ENCODE peak calls at places on chromosome 19, in four cellular contexts. P, Y, U and T are unnamed samples.

GRCh38 chr19:53579518-53579917 is 41.6 kb downstream of the ZNF331 start:
- ATAC-seq in Y (no peak), U (no peak), P (no peak), T (no peak)

GRCh38 chr19:12748489-12748888 is 3.1 kb upstream of the BEST2 start:
- ATAC-seq in U (no peak), Y (peak), P (no peak), T (no peak)

GRCh38 chr19:40805258-40805868 is 6.4 kb downstream of the EGLN2 start:
- ATAC-seq in U (peak), Y (no peak), P (no peak), T (no peak)

GRCh38 chr19:6230991-6231448 is 48.8 kb downstream of the MLLT1 start:
- ATAC-seq in U (no peak), P (no peak), Y (no peak), T (no peak)

GRCh38 chr19:581399-582111 is 8.1 kb upstream of the HCN2 start:
- ATAC-seq in P (no peak), Y (no peak), U (peak), T (no peak)

GRCh38 chr19:722553-723101 is 13.9 kb downstream of the PALM start:
- ATAC-seq in Y (no peak), P (peak), U (peak), T (peak)

GRCh38 chr19:15187026-15188007 is 13.5 kb downstream of the NOTCH3 start:
- ATAC-seq in U (peak), P (no peak), Y (peak), T (no peak)

GRCh38 chr19:743168-743687 is 7.7 kb upstream of the MISP start:
- ATAC-seq in U (peak), Y (no peak), P (no peak), T (no peak)

GRCh38 chr19:7897289-7897688 is 6.4 kb upstream of the MAP2K7 start:
- ATAC-seq in Y (no peak), U (no peak), P (no peak), T (no peak)

GRCh38 chr19:47723573-47723923 is 10.3 kb downstream of the EHD2 start:
- ATAC-seq in P (no peak), U (no peak), Y (peak), T (peak)

GRCh38 chr19:16428372-16429036 is 43.3 kb downstream of the EPS15L1 start:
- ATAC-seq in U (no peak), P (no peak), Y (no peak), T (no peak)

GRCh38 chr19:16048583-16048982 is 27.7 kb upstream of the TPM4 start:
- ATAC-seq in Y (no peak), P (no peak), U (no peak), T (no peak)

GRCh38 chr19:9149976-9150375 is 9.8 kb downstream of the ZNF317 start:
- ATAC-seq in P (peak), Y (no peak), U (no peak), T (no peak)

GRCh38 chr19:4523306-4524110 is 5.2 kb upstream of the PLIN4 start:
- ATAC-seq in U (no peak), P (no peak), Y (no peak), T (no peak)

DNA sequence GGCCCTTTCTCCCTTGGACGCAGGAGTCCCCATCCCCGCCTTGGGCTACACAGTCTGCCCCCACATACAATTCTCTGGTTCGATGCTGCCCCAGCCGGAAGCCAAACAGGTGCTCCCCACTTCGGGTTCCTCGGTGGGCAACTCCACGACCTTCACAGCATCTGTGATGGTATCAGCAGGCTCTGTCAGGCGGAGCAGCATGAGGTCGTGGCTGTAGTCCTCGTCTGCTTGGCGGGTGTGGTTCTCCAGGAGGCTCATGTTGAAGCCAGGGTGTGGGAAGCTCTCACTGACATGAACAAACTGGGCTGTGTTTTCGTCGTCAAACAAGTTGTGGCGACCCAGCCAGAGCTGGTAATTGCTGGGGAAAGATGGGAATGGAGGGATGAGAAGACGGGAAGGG is 3.5 kb downstream of the KLK1 start:
- ATAC-seq in P (no peak), U (no peak), Y (no peak), T (no peak)
- H3K27ac ChIP-seq in P (no peak), U (no peak), Y (no peak), T (no peak)

GRCh38 chr19:2332341-2333026 is 4.0 kb downstream of the SPPL2B start:
- ATAC-seq in Y (peak), U (peak), P (no peak), T (no peak)
- H3K27ac ChIP-seq in Y (peak), U (peak), P (no peak), T (peak)

GRCh38 chr19:38273499-38273898 is 9.1 kb downstream of the SPINT2 start:
- ATAC-seq in U (no peak), P (no peak), Y (no peak), T (no peak)
- H3K27ac ChIP-seq in U (no peak), P (no peak), Y (no peak), T (no peak)

DNA sequence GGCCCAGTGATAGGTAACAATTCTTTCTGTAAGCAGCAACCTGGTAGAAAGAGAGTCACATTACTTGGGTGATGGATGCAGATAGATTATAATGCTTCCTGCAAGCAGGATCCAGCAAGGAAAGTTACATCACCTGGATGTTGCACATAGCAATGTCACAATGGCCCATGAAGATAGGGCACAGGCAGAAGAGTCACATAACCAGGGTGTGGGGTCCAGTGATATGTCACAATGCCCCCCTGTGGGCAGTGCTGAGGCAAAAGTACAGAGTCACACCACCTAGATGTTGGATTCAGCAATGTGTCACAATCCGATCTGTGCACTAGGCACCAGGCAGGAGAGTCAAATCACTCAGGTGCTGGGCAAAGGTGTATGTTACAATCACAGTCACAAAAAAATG is 4.0 kb upstream of the ZNF43 start:
- ATAC-seq in Y (no peak), P (no peak), U (no peak), T (no peak)
- H3K27ac ChIP-seq in Y (no peak), P (no peak), U (no peak), T (no peak)

DNA sequence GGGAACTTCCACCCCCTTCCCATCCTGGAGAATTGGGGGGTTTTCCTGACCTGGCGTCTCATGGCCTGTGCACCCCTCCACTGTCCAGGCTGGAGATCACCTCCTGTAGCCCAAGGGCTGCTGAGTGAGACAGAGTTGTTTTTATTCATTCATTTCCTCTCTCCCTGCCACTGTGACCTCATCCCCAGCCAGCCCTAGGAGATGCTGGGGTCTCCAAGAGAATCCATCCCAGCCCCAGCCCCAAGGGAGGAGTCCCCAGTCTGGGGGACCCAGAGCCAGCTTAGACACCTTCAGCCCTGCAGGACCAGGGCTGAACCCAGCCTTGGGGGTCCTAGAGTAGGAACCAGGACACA is 4.2 kb downstream of the FCHO1 start:
- ATAC-seq in Y (no peak), P (no peak), U (no peak), T (no peak)
- H3K27ac ChIP-seq in Y (peak), P (no peak), U (no peak), T (no peak)

GRCh38 chr19:11448923-11449554 is 13.6 kb downstream of the PRKCSH start:
- ATAC-seq in Y (no peak), U (no peak), P (no peak), T (no peak)
- H3K27ac ChIP-seq in Y (no peak), U (no peak), P (no peak), T (no peak)

DNA sequence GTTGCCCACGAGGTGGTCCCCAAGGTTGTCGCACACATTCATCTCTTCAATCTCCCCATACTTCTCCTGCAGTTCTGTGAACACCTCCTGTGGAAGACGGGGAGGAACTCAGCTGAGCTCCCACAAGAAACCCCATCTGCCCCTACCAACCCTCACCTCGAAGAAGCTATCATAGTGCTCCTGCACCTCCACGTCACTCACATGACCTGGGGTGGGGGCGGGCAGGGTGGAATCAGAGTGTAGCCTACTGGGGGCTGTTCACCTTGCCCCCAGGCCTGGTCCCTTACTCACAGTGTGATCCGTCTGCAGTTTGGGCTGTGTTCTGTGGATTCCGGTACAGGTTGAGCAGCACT is 907 bp downstream of the U2AF1L4 start:
- ATAC-seq in P (no peak), U (no peak), Y (no peak), T (no peak)
- H3K27ac ChIP-seq in P (no peak), U (no peak), Y (peak), T (peak)